ENCODE peak calls at places on chromosomes 2 and 18, in ten cellular contexts. C is Ammon's horn; M is GDM1; H is left ventricle myocardium inferior; T is GM03348; W is head of caudate nucleus; D is dorsolateral prefrontal cortex; J is heart right ventricle; R is B cell; K is stimulated activated naive CD8-positive, alpha-beta T cell treated with anti-CD3 and anti-CD28 coated beads, Interleukin-15, amount 100 ng/mL, for 72 hours. A is an unnamed sample.

GRCh38 chr2:21117688-21118087 is 6.1 kb upstream of the TDRD15 start:
- DNase-seq in C (no peak), M (no peak), H (no peak), T (no peak), W (no peak), D (no peak), J (no peak), R (no peak), K (no peak), A (no peak)

GRCh38 chr2:135662088-135662487 is 79.6 kb upstream of the UBXN4 start:
- DNase-seq in C (no peak), M (no peak), H (no peak), T (no peak), W (no peak), D (no peak), J (no peak), R (no peak), K (no peak), A (no peak)

GRCh38 chr2:43838560-43839267 is at the start of the genes ABCG5 and ABCG8:
- DNase-seq in C (no peak), M (no peak), H (no peak), T (no peak), W (no peak), D (no peak), J (no peak), R (no peak), K (no peak), A (no peak)

GRCh38 chr2:216665240-216665639 is 30.1 kb downstream of the IGFBP5 start:
- DNase-seq in C (no peak), M (no peak), H (no peak), T (peak), W (no peak), D (no peak), J (peak), R (no peak), K (no peak), A (no peak)

GRCh38 chr2:21819475-21819874 is 695.7 kb downstream of the TDRD15 start:
- DNase-seq in C (no peak), M (no peak), H (no peak), T (no peak), W (no peak), D (no peak), J (no peak), R (no peak), K (no peak), A (no peak)

GRCh38 chr18:63298393-63299015 is 21.1 kb downstream of the BCL2 start:
- DNase-seq in C (no peak), M (no peak), H (no peak), T (no peak), W (no peak), D (no peak), J (no peak), R (no peak), K (no peak), A (no peak)

GRCh38 chr18:77320960-77321559 is 71.4 kb downstream of the GALR1 start:
- DNase-seq in C (peak), M (no peak), H (no peak), T (no peak), W (no peak), D (no peak), J (no peak), R (no peak), K (no peak), A (no peak)

GRCh38 chr2:226664140-226664539 is 135.5 kb downstream of the IRS1 start:
- DNase-seq in C (no peak), M (no peak), H (peak), T (no peak), W (no peak), D (no peak), J (peak), R (no peak), K (no peak), A (no peak)

GRCh38 chr2:53512071-53512841 is 255.3 kb upstream of the CHAC2 start:
- DNase-seq in C (no peak), M (no peak), H (no peak), T (peak), W (no peak), D (no peak), J (no peak), R (no peak), K (no peak), A (no peak)

GRCh38 chr2:234836251-234836650 is 115.6 kb upstream of the SH3BP4 start:
- DNase-seq in C (no peak), M (no peak), H (no peak), T (no peak), W (no peak), D (no peak), J (no peak), R (no peak), K (no peak), A (no peak)

GRCh38 chr2:134512734-134513467 is 205.9 kb downstream of the TMEM163 start:
- DNase-seq in C (no peak), M (no peak), H (no peak), T (no peak), W (no peak), D (no peak), J (no peak), R (no peak), K (no peak), A (no peak)

GRCh38 chr2:114119846-114120348 is 230.0 kb downstream of the ACTR3 start:
- DNase-seq in C (no peak), M (no peak), H (no peak), T (peak), W (no peak), D (no peak), J (no peak), R (no peak), K (no peak), A (no peak)

GRCh38 chr2:118510807-118511206 is 336.6 kb downstream of the EN1 start:
- DNase-seq in C (no peak), M (no peak), H (no peak), T (no peak), W (no peak), D (no peak), J (no peak), R (no peak), K (no peak), A (no peak)

GRCh38 chr2:128302011-128302743 is 16.5 kb downstream of the HS6ST1 start:
- DNase-seq in C (no peak), M (no peak), H (no peak), T (no peak), W (no peak), D (no peak), J (no peak), R (no peak), K (no peak), A (no peak)

GRCh38 chr18:74604774-74605173 is 7.1 kb downstream of the ZNF407 start:
- DNase-seq in C (no peak), M (no peak), H (no peak), T (peak), W (no peak), D (no peak), J (no peak), R (no peak), K (no peak), A (no peak)

GRCh38 chr2:26850002-26850431 is 2.1 kb downstream of the DPYSL5 start:
- DNase-seq in C (no peak), M (no peak), H (no peak), T (no peak), W (peak), D (no peak), J (no peak), R (no peak), K (no peak), A (no peak)

GRCh38 chr18:55302337-55302833 is 285.6 kb downstream of the TCF4 start:
- DNase-seq in C (no peak), M (no peak), H (no peak), T (peak), W (no peak), D (no peak), J (no peak), R (no peak), K (no peak), A (no peak)

GRCh38 chr2:119255760-119256573 is 32.3 kb downstream of the STEAP3 start:
- DNase-seq in C (peak), M (no peak), H (no peak), T (peak), W (no peak), D (no peak), J (no peak), R (no peak), K (no peak), A (no peak)

GRCh38 chr2:37466533-37467230 is 122.3 kb downstream of the QPCT start:
- DNase-seq in C (no peak), M (no peak), H (no peak), T (no peak), W (no peak), D (no peak), J (no peak), R (no peak), K (no peak), A (no peak)

GRCh38 chr2:202758638-202759037 is 112.9 kb downstream of the ICA1L start:
- DNase-seq in C (no peak), M (no peak), H (no peak), T (no peak), W (no peak), D (no peak), J (no peak), R (no peak), K (no peak), A (no peak)

GRCh38 chr2:176140520-176141317 is 10.6 kb upstream of the HOXD4 start:
- DNase-seq in C (peak), M (peak), H (peak), T (peak), W (peak), D (peak), J (peak), R (peak), K (peak), A (peak)

GRCh38 chr2:190781604-190782198 is 98.9 kb upstream of the GLS start:
- DNase-seq in C (peak), M (peak), H (no peak), T (peak), W (peak), D (no peak), J (peak), R (peak), K (peak), A (peak)

GRCh38 chr2:230678451-230678850 is 34.2 kb upstream of the CAB39 start:
- DNase-seq in C (no peak), M (no peak), H (no peak), T (no peak), W (no peak), D (no peak), J (no peak), R (no peak), K (no peak), A (no peak)

GRCh38 chr2:112642961-112643360 is 2.8 kb upstream of the SLC20A1 start:
- DNase-seq in C (no peak), M (no peak), H (no peak), T (no peak), W (no peak), D (no peak), J (no peak), R (no peak), K (no peak), A (no peak)

GRCh38 chr2:47984041-47984440 is 77.7 kb upstream of the FBXO11 start:
- DNase-seq in C (no peak), M (peak), H (no peak), T (peak), W (no peak), D (no peak), J (no peak), R (no peak), K (no peak), A (no peak)

GRCh38 chr2:28082131-28082530 is 191.6 kb downstream of the BABAM2 start:
- DNase-seq in C (no peak), M (no peak), H (no peak), T (peak), W (no peak), D (no peak), J (no peak), R (no peak), K (no peak), A (no peak)

GRCh38 chr2:145563752-145564615 is 1044.1 kb upstream of the ZEB2 start:
- DNase-seq in C (no peak), M (no peak), H (no peak), T (no peak), W (no peak), D (no peak), J (no peak), R (no peak), K (no peak), A (no peak)

GRCh38 chr2:5515693-5516092 is 176.5 kb upstream of the SOX11 start:
- DNase-seq in C (no peak), M (no peak), H (no peak), T (no peak), W (no peak), D (no peak), J (no peak), R (no peak), K (no peak), A (no peak)

GRCh38 chr2:207075456-207075855 is 90.3 kb downstream of the KLF7 start:
- DNase-seq in C (no peak), M (no peak), H (no peak), T (no peak), W (no peak), D (no peak), J (peak), R (no peak), K (no peak), A (no peak)

GRCh38 chr2:215427585-215427984 is 8.3 kb downstream of the FN1 start:
- DNase-seq in C (no peak), M (no peak), H (no peak), T (no peak), W (no peak), D (no peak), J (no peak), R (no peak), K (no peak), A (no peak)

GRCh38 chr2:238117199-238118154 is 17.3 kb downstream of the ESPNL start:
- DNase-seq in C (no peak), M (no peak), H (peak), T (peak), W (no peak), D (no peak), J (no peak), R (no peak), K (no peak), A (no peak)

GRCh38 chr2:120349125-120349921 is 3.4 kb downstream of the INHBB start:
- DNase-seq in C (no peak), M (no peak), H (no peak), T (no peak), W (no peak), D (no peak), J (no peak), R (no peak), K (no peak), A (no peak)

GRCh38 chr2:231545105-231545902 is 15.1 kb upstream of the NMUR1 start:
- DNase-seq in C (peak), M (peak), H (peak), T (peak), W (no peak), D (peak), J (peak), R (no peak), K (peak), A (peak)

GRCh38 chr2:21694079-21694478 is 570.3 kb downstream of the TDRD15 start:
- DNase-seq in C (no peak), M (no peak), H (no peak), T (no peak), W (no peak), D (no peak), J (no peak), R (no peak), K (no peak), A (no peak)

GRCh38 chr2:75087726-75088125 is 111.6 kb downstream of the TACR1 start:
- DNase-seq in C (no peak), M (no peak), H (no peak), T (peak), W (no peak), D (no peak), J (no peak), R (no peak), K (no peak), A (no peak)

GRCh38 chr2:25215948-25216679 is 47.7 kb upstream of the POMC start:
- DNase-seq in C (peak), M (no peak), H (peak), T (peak), W (peak), D (no peak), J (peak), R (peak), K (peak), A (peak)

GRCh38 chr2:46749042-46749461 is 166.6 kb downstream of the MCFD2 start:
- DNase-seq in C (no peak), M (no peak), H (no peak), T (peak), W (no peak), D (no peak), J (no peak), R (no peak), K (no peak), A (no peak)

A was measured in HL-60.